ENCODE peak calls at places on chromosomes 12 and 14, in eight cellular contexts. K is prostate gland, I is A549, Q is fibroblast of lung, X is transverse colon, D is gastrocnemius medialis, L is psoas muscle, T is HCT116. C is an unnamed sample.

GRCh38 chr12:30286345-30286926 is 409.2 kb downstream of the IPO8 start:
- DNase-seq in K (no peak), I (peak; percentile 27), Q (peak; percentile 68), X (no peak), D (no peak), L (no peak), T (peak; percentile 22), C (no peak)

GRCh38 chr14:59360923-59361794 is 104.0 kb downstream of the GPR135 start:
- DNase-seq in K (peak; percentile 71), I (peak; percentile 90), Q (peak; percentile 75), X (peak; percentile 67), D (peak; percentile 67), L (peak; percentile 70), T (peak; percentile 86), C (peak; percentile 61)

GRCh38 chr14:39169541-39169900 is 612 bp downstream of the TRAPPC6B start:
- DNase-seq in K (peak; percentile 32), I (no peak), Q (peak; percentile 5), X (no peak), D (no peak), L (no peak), T (no peak), C (no peak)

GRCh38 chr12:18476866-18477265 is 215.5 kb downstream of the PIK3C2G start:
- DNase-seq in K (no peak), I (no peak), Q (no peak), X (no peak), D (no peak), L (no peak), T (no peak), C (no peak)

GRCh38 chr12:124917135-124917840 is 2.8 kb upstream of the UBC start:
- DNase-seq in K (peak; percentile 98), I (peak; percentile 100), Q (peak; percentile 100), X (peak; percentile 97), D (peak; percentile 99), L (peak; percentile 99), T (peak; percentile 99), C (peak; percentile 98)

GRCh38 chr12:116091579-116091978 is 185.9 kb downstream of the MED13L start:
- DNase-seq in K (no peak), I (no peak), Q (peak; percentile 35), X (no peak), D (no peak), L (no peak), T (no peak), C (no peak)

GRCh38 chr12:13028825-13029570 is 15.2 kb upstream of the FAM234B start:
- DNase-seq in K (no peak), I (no peak), Q (no peak), X (no peak), D (no peak), L (no peak), T (no peak), C (no peak)

GRCh38 chr14:52241102-52241793 is 26.2 kb upstream of the PTGDR start:
- DNase-seq in K (no peak), I (no peak), Q (peak; percentile 90), X (no peak), D (no peak), L (no peak), T (no peak), C (no peak)

GRCh38 chr12:104578453-104578852 is 121.7 kb downstream of the CHST11 start:
- DNase-seq in K (no peak), I (peak; percentile 63), Q (peak; percentile 48), X (no peak), D (no peak), L (no peak), T (no peak), C (no peak)

GRCh38 chr14:81247271-81247766 is 26.6 kb upstream of the GTF2A1 start:
- DNase-seq in K (no peak), I (no peak), Q (no peak), X (no peak), D (no peak), L (no peak), T (no peak), C (no peak)

GRCh38 chr14:102282751-102283465 is 22.1 kb downstream of the MOK start:
- DNase-seq in K (no peak), I (no peak), Q (no peak), X (no peak), D (no peak), L (no peak), T (no peak), C (no peak)

GRCh38 chr12:122602456-122602855 is 75.4 kb downstream of the KNTC1 start:
- DNase-seq in K (no peak), I (no peak), Q (no peak), X (no peak), D (no peak), L (no peak), T (no peak), C (no peak)

GRCh38 chr12:124396544-124397398 is 101.9 kb downstream of the RFLNA start:
- DNase-seq in K (peak; percentile 53), I (peak; percentile 48), Q (no peak), X (peak; percentile 86), D (no peak), L (no peak), T (no peak), C (no peak)

GRCh38 chr12:118404876-118405521 is 28.6 kb downstream of the SUDS3 start:
- DNase-seq in K (peak; percentile 44), I (peak; percentile 69), Q (peak; percentile 71), X (peak; percentile 48), D (no peak), L (no peak), T (peak; percentile 37), C (peak; percentile 21)

GRCh38 chr12:85733441-85733840 is 102.8 kb downstream of the RASSF9 start:
- DNase-seq in K (no peak), I (no peak), Q (peak; percentile 25), X (no peak), D (no peak), L (no peak), T (no peak), C (no peak)

GRCh38 chr12:99200711-99201384 is 446.7 kb upstream of the GARIN6 start:
- DNase-seq in K (no peak), I (no peak), Q (no peak), X (no peak), D (no peak), L (no peak), T (no peak), C (no peak)

GRCh38 chr12:12032260-12032761 is 38.4 kb upstream of the BCL2L14 start:
- DNase-seq in K (no peak), I (no peak), Q (no peak), X (peak; percentile 33), D (no peak), L (no peak), T (no peak), C (no peak)

GRCh38 chr12:121026274-121027045 is 10.2 kb upstream of the C12orf43 start:
- DNase-seq in K (no peak), I (no peak), Q (no peak), X (no peak), D (no peak), L (no peak), T (no peak), C (no peak)

GRCh38 chr12:99043319-99043914 is 398.3 kb downstream of the APAF1 start:
- DNase-seq in K (peak; percentile 20), I (peak; percentile 76), Q (peak; percentile 71), X (peak; percentile 37), D (no peak), L (peak; percentile 65), T (peak; percentile 51), C (peak; percentile 15)

GRCh38 chr14:32011225-32011624 is 65.9 kb upstream of the ARHGAP5 start:
- DNase-seq in K (no peak), I (no peak), Q (no peak), X (no peak), D (no peak), L (no peak), T (no peak), C (no peak)

GRCh38 chr12:75641031-75641780 is 129.8 kb upstream of the KRR1 start:
- DNase-seq in K (no peak), I (peak; percentile 66), Q (peak; percentile 50), X (peak; percentile 8), D (no peak), L (no peak), T (peak; percentile 93), C (no peak)

GRCh38 chr12:79274571-79275064 is 410.0 kb downstream of the SYT1 start:
- DNase-seq in K (no peak), I (no peak), Q (no peak), X (no peak), D (no peak), L (no peak), T (no peak), C (no peak)

GRCh38 chr14:78010688-78011087 is 159.5 kb upstream of the NRXN3 start:
- DNase-seq in K (no peak), I (no peak), Q (no peak), X (no peak), D (no peak), L (no peak), T (no peak), C (no peak)

GRCh38 chr12:2691001-2691339 is 103.8 kb upstream of the FKBP4 start:
- DNase-seq in K (no peak), I (peak; percentile 14), Q (peak; percentile 21), X (peak; percentile 49), D (no peak), L (no peak), T (no peak), C (no peak)
- TF ChIP-seq CTCF in K (no peak), I (no peak), Q (no peak), X (no peak), D (no peak), L (no peak), T (no peak), C (no peak)

DNA sequence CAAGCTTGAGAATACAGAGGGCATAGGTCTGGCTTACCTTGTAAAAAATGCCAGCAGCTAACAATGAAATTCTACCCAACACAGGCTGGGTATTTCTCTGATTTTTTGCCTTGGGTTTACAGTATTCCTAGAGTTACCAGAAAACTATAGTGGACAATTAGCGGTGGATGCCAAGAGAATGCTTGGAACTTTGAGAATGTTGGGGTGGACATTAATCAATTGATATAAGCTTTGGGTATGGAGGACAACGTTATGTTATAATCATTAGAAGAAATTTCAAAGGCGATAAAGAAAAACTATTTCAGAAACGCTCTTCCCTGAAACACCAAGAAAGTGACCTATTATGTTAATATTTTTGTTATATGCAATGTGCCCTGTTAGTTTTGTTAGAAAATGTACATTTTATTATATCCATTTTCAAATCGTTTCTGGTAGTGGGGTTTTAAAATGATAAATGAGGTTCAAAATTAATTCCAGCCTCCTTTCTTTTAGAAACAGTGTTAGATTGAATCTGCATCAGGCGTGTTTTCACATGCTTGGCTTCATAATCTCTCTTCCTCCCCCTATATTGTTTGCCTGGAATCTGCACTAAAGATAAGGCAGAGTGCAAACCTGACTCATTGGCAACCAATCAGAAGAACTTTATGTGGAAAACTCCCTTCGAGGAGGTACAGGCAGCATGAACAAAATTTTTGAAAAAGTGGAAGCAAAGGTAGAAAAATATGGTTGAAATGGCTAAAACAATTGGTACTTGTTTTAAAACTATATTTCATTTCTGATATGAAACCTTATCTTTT is 1.4 kb upstream of the PTPRQ start:
- DNase-seq in K (no peak), I (peak; percentile 29), Q (peak; percentile 28), X (no peak), D (no peak), L (no peak), T (no peak), C (no peak)
- H3K4me1 ChIP-seq in K (no peaks in the 10 kb centered on the region), I (peaks cover 35% of the 10 kb centered on the region), Q (peaks cover 8% of the 10 kb centered on the region), X (no peaks in the 10 kb centered on the region), D (no peaks in the 10 kb centered on the region), L (no peaks in the 10 kb centered on the region), T (no peaks in the 10 kb centered on the region), C (no peaks in the 10 kb centered on the region)

GRCh38 chr14:100065942-100066574 is 836 bp downstream of the EVL start:
- DNase-seq in K (no peak), I (no peak), Q (no peak), X (peak; percentile 66), D (no peak), L (no peak), T (no peak), C (no peak)
- H3K4me3 ChIP-seq in K (no peak overlapping the region), I (no peak overlapping the region), Q (no peak overlapping the region), X (peak overlapping the region; percentile 4), D (no peak overlapping the region), L (peak overlapping the region; percentile 8), T (no peak overlapping the region), C (no peak overlapping the region)

GRCh38 chr12:109223211-109223610 is 85.9 kb downstream of the FOXN4 start:
- DNase-seq in K (no peak), I (no peak), Q (no peak), X (no peak), D (no peak), L (no peak), T (no peak), C (no peak)
- TF ChIP-seq CTCF in K (no peak), I (no peak), Q (no peak), X (no peak), D (no peak), L (no peak), T (no peak), C (no peak)